ENCODE peak calls at places on chromosomes 5 and 9, in nine cellular contexts. N, M, W, I, C, B, D, T and R are unnamed samples.

GRCh38 chr5:120465281-120465961 is 1.3 kb downstream of the PRR16 start:
- DNase-seq in W (peak), I (no peak), N (peak), T (peak), C (no peak), D (peak), M (peak), B (peak), R (no peak)

GRCh38 chr9:126607731-126608130 is 6.0 kb upstream of the LMX1B start:
- DNase-seq in T (no peak), C (no peak), I (no peak), W (no peak), N (no peak), D (no peak), B (no peak), M (no peak), R (no peak)

GRCh38 chr9:69204869-69205268 is 30.8 kb downstream of the TJP2 start:
- DNase-seq in C (no peak), N (no peak), M (peak), B (no peak), D (no peak), I (no peak), W (peak), T (peak), R (no peak)

GRCh38 chr5:95281211-95281610 is 3.7 kb downstream of the MCTP1 start:
- DNase-seq in B (no peak), M (peak), W (peak), N (no peak), C (no peak), I (no peak), D (peak), T (peak), R (no peak)

GRCh38 chr5:14871084-14871572 is 450 bp downstream of the ANKH start:
- DNase-seq in M (no peak), C (peak), D (no peak), T (no peak), B (no peak), W (peak), I (no peak), N (peak), R (no peak)

GRCh38 chr5:27124590-27124989 is 86.2 kb upstream of the CDH9 start:
- DNase-seq in W (peak), D (no peak), B (no peak), C (no peak), I (no peak), M (peak), T (peak), N (peak), R (peak)

GRCh38 chr9:35844628-35845301 is 15.7 kb downstream of the TMEM8B start:
- DNase-seq in B (no peak), T (peak), I (no peak), C (peak), M (peak), D (no peak), W (peak), N (peak), R (peak)

GRCh38 chr5:132001647-132002561 is 9.6 kb downstream of the ACSL6 start:
- DNase-seq in M (peak), B (no peak), N (peak), C (no peak), T (peak), I (no peak), D (peak), W (peak), R (no peak)

GRCh38 chr9:126033318-126033717 is 286.1 kb downstream of the PBX3 start:
- DNase-seq in N (no peak), C (no peak), D (no peak), I (no peak), W (no peak), T (no peak), B (no peak), M (no peak), R (no peak)

GRCh38 chr9:34451545-34451944 is 6.8 kb downstream of the FAM219A start:
- DNase-seq in D (no peak), T (peak), C (no peak), B (no peak), M (peak), I (no peak), W (no peak), N (no peak), R (no peak)

GRCh38 chr9:130364619-130365322 is 80.0 kb upstream of the ASS1 start:
- DNase-seq in T (no peak), M (no peak), N (no peak), B (no peak), C (no peak), I (no peak), W (no peak), D (no peak), R (no peak)

GRCh38 chr9:33466565-33467495 is 6.9 kb downstream of the NOL6 start:
- DNase-seq in M (peak), D (peak), C (peak), T (no peak), I (no peak), W (peak), N (peak), B (peak), R (peak)

GRCh38 chr9:135137398-135137832 is 49.9 kb downstream of the OLFM1 start:
- DNase-seq in T (no peak), B (peak), M (no peak), I (no peak), D (peak), C (no peak), N (no peak), W (peak), R (no peak)

GRCh38 chr5:157651623-157652376 is 438 bp downstream of the SOX30 start:
- DNase-seq in M (no peak), D (peak), T (peak), N (no peak), B (peak), I (peak), C (no peak), W (peak), R (peak)

GRCh38 chr5:180090769-180091546 is 19.4 kb upstream of the RNF130 start:
- DNase-seq in T (peak), I (no peak), D (peak), B (no peak), C (no peak), W (peak), M (peak), N (peak), R (peak)

GRCh38 chr9:20024159-20024571 is 235.3 kb upstream of the SLC24A2 start:
- DNase-seq in N (no peak), I (no peak), M (peak), T (no peak), B (no peak), D (no peak), C (no peak), W (no peak), R (no peak)

GRCh38 chr9:81455417-81455816 is 233.9 kb downstream of the TLE1 start:
- DNase-seq in N (no peak), M (no peak), C (no peak), I (no peak), W (no peak), T (no peak), D (no peak), B (no peak), R (no peak)

GRCh38 chr9:137968235-137968634 is 90.7 kb downstream of the CACNA1B start:
- DNase-seq in B (no peak), I (no peak), N (peak), C (no peak), M (no peak), W (peak), D (peak), T (no peak), R (peak)

GRCh38 chr9:69871143-69871834 is 50.7 kb downstream of the CFAP95 start:
- DNase-seq in T (no peak), N (no peak), D (no peak), B (no peak), W (no peak), C (no peak), M (no peak), I (no peak), R (no peak)

GRCh38 chr5:72204946-72205345 is 97.7 kb downstream of the MAP1B start:
- DNase-seq in N (no peak), T (no peak), D (no peak), W (no peak), B (no peak), I (no peak), M (peak), C (no peak), R (no peak)

GRCh38 chr5:115810776-115811175 is 5.7 kb downstream of the CDO1 start:
- DNase-seq in D (no peak), C (no peak), T (no peak), I (no peak), B (no peak), M (peak), N (no peak), W (no peak), R (no peak)

GRCh38 chr5:162288647-162289296 is 221.2 kb downstream of the GABRG2 start:
- DNase-seq in C (no peak), W (no peak), B (no peak), D (no peak), I (no peak), N (no peak), M (no peak), T (no peak), R (no peak)
- H2AFZ ChIP-seq in C (no peak), W (peak), B (no peak), D (no peak), I (no peak), N (no peak), M (no peak), T (no peak), R (no peak)

GRCh38 chr9:7145361-7146069 is 387.7 kb downstream of the KDM4C start:
- DNase-seq in I (no peak), C (no peak), D (no peak), T (no peak), B (no peak), M (peak), W (no peak), N (no peak), R (no peak)
- H2AFZ ChIP-seq in I (no peak), C (no peak), D (no peak), T (no peak), B (no peak), M (no peak), W (no peak), N (no peak), R (no peak)

DNA sequence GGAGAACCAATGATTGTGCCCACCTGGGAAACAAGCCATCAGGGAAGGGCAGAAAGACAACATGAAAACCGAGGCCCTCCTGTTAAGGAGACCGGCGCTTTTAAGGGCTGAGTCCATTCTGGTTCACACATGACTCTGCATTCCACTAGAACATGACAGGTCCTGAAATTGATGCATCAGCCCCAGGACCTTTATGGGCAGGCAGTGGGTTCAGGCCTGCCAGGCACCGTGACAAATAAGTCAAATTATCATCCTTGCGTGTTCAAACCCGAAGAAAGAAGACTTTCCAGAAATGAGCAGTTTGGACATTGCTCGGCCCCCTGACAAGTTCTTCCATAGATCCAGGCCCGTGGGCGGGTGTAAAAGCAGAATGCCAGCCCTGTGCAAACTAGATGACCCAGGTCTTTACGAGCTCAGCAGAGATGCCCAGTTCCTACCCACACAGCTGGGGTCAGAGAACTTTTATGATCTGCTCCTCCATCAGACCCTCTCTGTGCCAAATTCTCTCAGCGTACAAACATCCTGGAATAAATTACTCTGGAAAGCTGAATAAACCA is 295.5 kb upstream of the WWC1 start:
- DNase-seq in M (no peak), N (no peak), D (no peak), C (no peak), T (peak), W (no peak), B (no peak), I (peak), R (no peak)
- H2AFZ ChIP-seq in M (no peak), N (no peak), D (no peak), C (no peak), T (peak), W (no peak), B (no peak), I (no peak), R (no peak)

DNA sequence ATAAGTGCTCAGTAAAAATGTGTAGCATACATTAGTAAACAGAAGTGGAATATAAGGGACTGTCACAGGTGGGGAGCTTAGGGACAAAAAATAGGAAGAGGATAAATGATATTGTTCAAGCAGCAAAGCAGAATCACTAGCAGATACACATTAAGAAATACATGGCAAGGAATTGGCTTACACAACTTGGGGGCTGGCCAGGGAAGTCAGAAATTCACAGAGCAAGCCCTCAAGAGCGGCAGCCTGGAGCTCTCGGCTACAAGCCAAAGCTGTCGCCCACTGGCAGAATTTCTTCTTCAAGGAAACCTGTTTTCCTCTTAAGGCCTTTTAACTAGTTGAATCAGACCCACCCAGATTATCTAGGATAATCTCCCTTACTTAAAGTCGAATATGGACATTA is 73.0 kb upstream of the SMIM23 start:
- DNase-seq in T (no peak), D (no peak), B (no peak), N (no peak), I (no peak), M (no peak), C (no peak), W (no peak), R (no peak)
- H2AFZ ChIP-seq in T (no peak), D (no peak), B (no peak), N (no peak), I (no peak), M (no peak), C (no peak), W (no peak), R (no peak)

GRCh38 chr9:71636143-71636839 is 132.0 kb downstream of the CEMIP2 start:
- DNase-seq in T (no peak), C (no peak), M (no peak), W (no peak), B (no peak), I (no peak), D (no peak), N (no peak), R (no peak)

GRCh38 chr9:71634753-71635152 is 133.6 kb downstream of the CEMIP2 start:
- DNase-seq in B (no peak), I (no peak), T (no peak), M (no peak), N (no peak), W (no peak), C (no peak), D (no peak), R (no peak)

GRCh38 chr9:71637926-71638325 is 130.4 kb downstream of the CEMIP2 start:
- DNase-seq in N (no peak), T (no peak), M (no peak), C (no peak), I (no peak), W (no peak), D (no peak), B (no peak), R (no peak)

GRCh38 chr9:71638627-71639026 is 129.7 kb downstream of the CEMIP2 start:
- DNase-seq in N (no peak), C (no peak), I (no peak), M (no peak), T (no peak), D (no peak), B (no peak), W (no peak), R (no peak)

GRCh38 chr9:71637433-71637832 is 130.9 kb downstream of the CEMIP2 start:
- DNase-seq in D (no peak), C (no peak), I (no peak), T (no peak), N (no peak), B (no peak), M (no peak), W (no peak), R (no peak)
- H2AFZ ChIP-seq in D (no peak), C (no peak), I (no peak), T (no peak), N (no peak), B (peak), M (no peak), W (no peak), R (no peak)

GRCh38 chr9:23556459-23556858 is 269.6 kb downstream of the ELAVL2 start:
- DNase-seq in I (no peak), M (no peak), D (no peak), B (no peak), T (peak), C (no peak), W (no peak), N (no peak), R (no peak)
- H2AFZ ChIP-seq in I (no peak), M (no peak), D (no peak), B (peak), T (no peak), C (no peak), W (peak), N (no peak), R (no peak)